ENCODE peak calls at places on chromosomes 2 and 18, in four cellular contexts. H is NAMALWA, K is germinal center, L is Caco-2. E is an unnamed sample.

GRCh38 chr2:189261431-189261841 is 81.9 kb upstream of the COL5A2 start:
- DNase-seq in H (no peak), K (no peak), L (no peak), E (no peak)

GRCh38 chr2:231696004-231696367 is 12.3 kb upstream of the PTMA start:
- DNase-seq in H (no peak), K (no peak), L (no peak), E (no peak)

GRCh38 chr2:232543928-232544631 is 4.6 kb downstream of the CHRNG start:
- DNase-seq in H (no peak), K (no peak), L (no peak), E (no peak)

GRCh38 chr2:208101716-208102631 is 22.4 kb downstream of the CRYGD start:
- DNase-seq in H (peak; percentile 13), K (no peak), L (no peak), E (peak; percentile 52)

GRCh38 chr18:57802166-57802868 is 798 bp downstream of the ATP8B1 start:
- DNase-seq in H (no peak), K (peak; percentile 22), L (peak; percentile 34), E (no peak)

GRCh38 chr2:241274127-241274526 is 41.3 kb downstream of the HDLBP start:
- DNase-seq in H (no peak), K (no peak), L (no peak), E (no peak)

GRCh38 chr2:216351172-216351925 is 20.9 kb downstream of the MARCHF4 start:
- DNase-seq in H (no peak), K (no peak), L (no peak), E (no peak)

GRCh38 chr2:75356857-75357256 is 157.5 kb upstream of the TACR1 start:
- DNase-seq in H (no peak), K (no peak), L (no peak), E (no peak)

GRCh38 chr2:7180641-7181370 is 263.6 kb downstream of the RNF144A start:
- DNase-seq in H (no peak), K (no peak), L (no peak), E (no peak)

GRCh38 chr2:207330912-207331311 is 165.2 kb upstream of the KLF7 start:
- DNase-seq in H (no peak), K (no peak), L (no peak), E (peak; percentile 65)

GRCh38 chr18:70553961-70554325 is 265.1 kb downstream of the SOCS6 start:
- DNase-seq in H (no peak), K (no peak), L (no peak), E (no peak)

GRCh38 chr2:237388036-237388435 is 25.9 kb downstream of the COL6A3 start:
- DNase-seq in H (no peak), K (no peak), L (no peak), E (no peak)

GRCh38 chr2:190352668-190353536 is 9.5 kb downstream of the INPP1 start:
- DNase-seq in H (no peak), K (no peak), L (no peak), E (no peak)

GRCh38 chr18:61322265-61322873 is 10.9 kb upstream of the CDH20 start:
- DNase-seq in H (peak; percentile 77), K (peak; percentile 51), L (peak; percentile 38), E (peak; percentile 58)

E was measured in NB4.